ENCODE peak calls at places on chromosomes 3 and 15, in seven cellular contexts. P, H, I, C, A, R and G are unnamed samples.

GRCh38 chr3:11611271-11611893 is 32.3 kb downstream of the VGLL4 start:
- DNase-seq in P (no peak), H (no peak), I (no peak), C (no peak), A (no peak), R (no peak), G (no peak)

GRCh38 chr3:94739420-94739819 is 676.6 kb downstream of the NSUN3 start:
- DNase-seq in P (no peak), H (no peak), I (no peak), C (no peak), A (no peak), R (no peak), G (no peak)

GRCh38 chr3:42741796-42742195 is 31.3 kb downstream of the CCDC13 start:
- DNase-seq in P (no peak), H (no peak), I (peak), C (no peak), A (peak), R (no peak), G (no peak)

GRCh38 chr3:24067483-24067882 is 122.4 kb downstream of the NR1D2 start:
- DNase-seq in P (no peak), H (no peak), I (no peak), C (no peak), A (no peak), R (no peak), G (peak)

GRCh38 chr3:131072845-131073244 is 46.2 kb downstream of the NEK11 start:
- DNase-seq in P (peak), H (no peak), I (peak), C (peak), A (no peak), R (no peak), G (peak)

GRCh38 chr15:64845183-64845611 is 3.5 kb downstream of the PLEKHO2 start:
- DNase-seq in P (peak), H (peak), I (no peak), C (peak), A (no peak), R (no peak), G (peak)

GRCh38 chr3:165753560-165753959 is 83.7 kb downstream of the BCHE start:
- DNase-seq in P (peak), H (no peak), I (no peak), C (no peak), A (no peak), R (no peak), G (peak)

GRCh38 chr3:192851821-192852352 is 65.8 kb downstream of the MB21D2 start:
- DNase-seq in P (peak), H (peak), I (peak), C (peak), A (no peak), R (no peak), G (peak)

GRCh38 chr3:193132923-193133463 is 108.0 kb upstream of the PLAAT1 start:
- DNase-seq in P (no peak), H (no peak), I (no peak), C (no peak), A (no peak), R (no peak), G (no peak)

GRCh38 chr3:123258811-123259420 is 57.2 kb downstream of the SEC22A start:
- DNase-seq in P (peak), H (no peak), I (no peak), C (no peak), A (no peak), R (no peak), G (peak)

GRCh38 chr3:194184265-194184751 is 48.4 kb downstream of the HES1 start:
- DNase-seq in P (no peak), H (no peak), I (no peak), C (no peak), A (no peak), R (no peak), G (no peak)

GRCh38 chr15:89221543-89221942 is at the start of gene RLBP1:
- DNase-seq in P (no peak), H (peak), I (no peak), C (no peak), A (no peak), R (no peak), G (no peak)

GRCh38 chr3:111548060-111548459 is 6.1 kb downstream of the CD96 start:
- DNase-seq in P (no peak), H (no peak), I (no peak), C (no peak), A (no peak), R (no peak), G (peak)

GRCh38 chr15:61157933-61158332 is 71.2 kb downstream of the RORA start:
- DNase-seq in P (peak), H (peak), I (peak), C (peak), A (no peak), R (no peak), G (peak)

GRCh38 chr15:65887565-65887964 is 18.3 kb downstream of the RAB11A start:
- DNase-seq in P (no peak), H (no peak), I (no peak), C (no peak), A (no peak), R (no peak), G (no peak)

GRCh38 chr3:38731522-38731921 is 82.0 kb upstream of the SCN5A start:
- DNase-seq in P (peak), H (no peak), I (peak), C (no peak), A (no peak), R (no peak), G (peak)

GRCh38 chr3:11477286-11477935 is 166.3 kb downstream of the VGLL4 start:
- DNase-seq in P (peak), H (no peak), I (no peak), C (no peak), A (no peak), R (no peak), G (peak)

GRCh38 chr3:88231207-88231606 is 81.4 kb downstream of the C3orf38 start:
- DNase-seq in P (peak), H (no peak), I (no peak), C (no peak), A (no peak), R (no peak), G (peak)

GRCh38 chr3:124514681-124515080 is 215.6 kb upstream of the UMPS start:
- DNase-seq in P (no peak), H (no peak), I (no peak), C (no peak), A (no peak), R (no peak), G (no peak)

GRCh38 chr3:156106721-156107373 is 13.5 kb upstream of the KCNAB1 start:
- DNase-seq in P (no peak), H (no peak), I (no peak), C (no peak), A (no peak), R (no peak), G (no peak)

GRCh38 chr3:7800006-7800780 is 701.4 kb upstream of the LMCD1 start:
- DNase-seq in P (peak), H (no peak), I (no peak), C (no peak), A (no peak), R (no peak), G (peak)

GRCh38 chr3:156605686-156606605 is 51.0 kb upstream of the SSR3 start:
- DNase-seq in P (peak), H (no peak), I (peak), C (peak), A (no peak), R (no peak), G (peak)

GRCh38 chr3:65953301-65953812 is 85.4 kb downstream of the MAGI1 start:
- DNase-seq in P (peak), H (peak), I (peak), C (no peak), A (no peak), R (no peak), G (no peak)

GRCh38 chr3:133944181-133944580 is 48.5 kb upstream of the RAB6B start:
- DNase-seq in P (no peak), H (peak), I (no peak), C (no peak), A (no peak), R (no peak), G (peak)

GRCh38 chr3:3200632-3201212 is 21.2 kb upstream of the CRBN start:
- DNase-seq in P (peak), H (peak), I (no peak), C (peak), A (no peak), R (no peak), G (peak)

GRCh38 chr3:41418961-41419691 is 219.8 kb downstream of the CTNNB1 start:
- DNase-seq in P (peak), H (no peak), I (no peak), C (no peak), A (no peak), R (no peak), G (peak)

GRCh38 chr3:143442761-143443477 is 323.3 kb downstream of the CHST2 start:
- DNase-seq in P (no peak), H (no peak), I (no peak), C (no peak), A (no peak), R (no peak), G (peak)

GRCh38 chr15:70121656-70122297 is 24.1 kb upstream of the TLE3 start:
- DNase-seq in P (peak), H (peak), I (peak), C (peak), A (no peak), R (no peak), G (peak)

GRCh38 chr3:61577760-61578159 is 16.4 kb downstream of the PTPRG start:
- DNase-seq in P (no peak), H (no peak), I (no peak), C (no peak), A (no peak), R (no peak), G (no peak)

GRCh38 chr3:70550723-70551319 is 238.4 kb upstream of the MDFIC2 start:
- DNase-seq in P (peak), H (peak), I (peak), C (peak), A (peak), R (peak), G (peak)